ENCODE peak calls at places on chromosomes 13 and 19, in seven cellular contexts. W is neural progenitor cell, Z is IMR-90, N is endodermal cell, R is mammary epithelial cell, U is H1, O is astrocyte. T is an unnamed sample. For H3K27me3, the result is how much of the 10 kb centered on the place peaks cover.

GRCh38 chr13:64810701-64811258 is 2419.4 kb downstream of the PCDH9 start:
- DNase-seq in W (no peak), U (no peak), O (peak), Z (peak), N (no peak), R (peak), T (no peak)

GRCh38 chr19:18364826-18365528 is 21.0 kb upstream of the GDF15 start:
- DNase-seq in U (no peak), O (peak), R (peak), Z (peak), W (no peak), N (no peak), T (peak)

GRCh38 chr19:49616945-49617344 is 23.0 kb downstream of the RRAS start:
- DNase-seq in O (no peak), W (no peak), R (no peak), Z (no peak), N (no peak), U (no peak), T (no peak)

GRCh38 chr13:27101289-27101688 is 70.3 kb downstream of the USP12 start:
- DNase-seq in W (no peak), N (no peak), Z (no peak), O (no peak), U (no peak), R (no peak), T (no peak)

GRCh38 chr13:30192320-30193093 is 114.8 kb downstream of the KATNAL1 start:
- DNase-seq in Z (no peak), O (no peak), W (no peak), U (no peak), N (no peak), R (no peak), T (no peak)

GRCh38 chr19:43700368-43701015 is 15.4 kb upstream of the IRGC start:
- DNase-seq in W (peak), R (peak), U (no peak), N (no peak), O (peak), Z (peak), T (no peak)

GRCh38 chr13:42740753-42741152 is 40.6 kb upstream of the FAM216B start:
- DNase-seq in W (no peak), U (no peak), O (no peak), N (no peak), Z (no peak), R (no peak), T (no peak)

GRCh38 chr19:18440421-18440877 is 2.5 kb upstream of the ISYNA1 start:
- DNase-seq in W (no peak), N (peak), R (no peak), U (no peak), O (no peak), Z (no peak), T (no peak)

GRCh38 chr19:49492573-49493411 is 3.4 kb upstream of the RPS11 start:
- DNase-seq in W (peak), O (no peak), N (no peak), Z (peak), U (peak), R (no peak), T (no peak)

GRCh38 chr19:5850743-5851293 is 431 bp downstream of the FUT3 start:
- DNase-seq in U (no peak), R (peak), W (no peak), N (no peak), O (peak), Z (peak), T (no peak)

GRCh38 chr13:99505814-99506269 is 4.6 kb downstream of the TM9SF2 start:
- DNase-seq in N (no peak), R (no peak), O (peak), W (no peak), U (no peak), Z (peak), T (no peak)

GRCh38 chr13:91031508-91031907 is 316.0 kb upstream of the MIR17HG start:
- DNase-seq in N (peak), W (no peak), Z (no peak), U (no peak), R (no peak), O (no peak), T (no peak)

GRCh38 chr19:42516771-42517170 is 11.5 kb downstream of the CEACAM1 start:
- DNase-seq in W (no peak), U (no peak), R (no peak), O (no peak), N (no peak), Z (no peak), T (no peak)

GRCh38 chr13:80084086-80084676 is 256.7 kb downstream of the SPRY2 start:
- DNase-seq in R (peak), Z (peak), U (no peak), W (no peak), O (peak), N (no peak), T (peak)

GRCh38 chr13:65461590-65461989 is 1768.5 kb downstream of the PCDH9 start:
- DNase-seq in U (peak), W (no peak), O (peak), N (no peak), Z (peak), R (no peak), T (no peak)

GRCh38 chr13:24083141-24083540 is 77.4 kb upstream of the SPATA13 start:
- DNase-seq in O (no peak), R (no peak), Z (no peak), N (peak), U (no peak), W (no peak), T (no peak)

GRCh38 chr19:6164906-6165531 is 29.6 kb downstream of the ACSBG2 start:
- DNase-seq in Z (no peak), O (no peak), U (no peak), R (peak), N (no peak), W (no peak), T (no peak)

GRCh38 chr19:55080121-55080914 is 4.6 kb downstream of the EPS8L1 start:
- DNase-seq in O (no peak), U (peak), N (peak), R (peak), Z (peak), W (peak), T (no peak)

GRCh38 chr19:35585844-35586243 is at the start of gene PMIS2:
- DNase-seq in R (no peak), U (no peak), Z (no peak), O (no peak), N (peak), W (peak), T (no peak)

GRCh38 chr13:113929628-113930615 is 44.0 kb downstream of the C13orf46 start:
- DNase-seq in Z (no peak), R (no peak), O (no peak), W (no peak), U (no peak), N (peak), T (no peak)

GRCh38 chr13:67238277-67238859 is 8.2 kb upstream of the PCDH9 start:
- DNase-seq in R (peak), U (no peak), W (no peak), O (no peak), N (no peak), Z (peak), T (no peak)

GRCh38 chr13:20326809-20327208 is 94.7 kb upstream of the GJB6 start:
- DNase-seq in O (no peak), R (no peak), Z (no peak), U (no peak), N (no peak), W (no peak), T (no peak)

GRCh38 chr13:112603641-112604220 is 15.8 kb upstream of the TUBGCP3 start:
- DNase-seq in W (no peak), Z (peak), U (no peak), N (no peak), O (peak), R (no peak), T (no peak)

GRCh38 chr13:25752957-25753540 is 298.8 kb downstream of the SHISA2 start:
- DNase-seq in N (no peak), Z (peak), O (peak), U (no peak), R (peak), W (no peak), T (no peak)

GRCh38 chr13:57631607-57632275 is at the start of gene PCDH17:
- DNase-seq in N (no peak), O (peak), U (peak), R (no peak), W (peak), Z (no peak), T (no peak)

GRCh38 chr19:31317542-31317941 is 31.7 kb downstream of the TSHZ3 start:
- DNase-seq in R (no peak), U (no peak), Z (no peak), O (no peak), N (peak), W (no peak), T (no peak)
- H3K9ac ChIP-seq in R (no peak), U (no peak), Z (peak), O (no peak), N (no peak), W (no peak), T (no peak)

DNA sequence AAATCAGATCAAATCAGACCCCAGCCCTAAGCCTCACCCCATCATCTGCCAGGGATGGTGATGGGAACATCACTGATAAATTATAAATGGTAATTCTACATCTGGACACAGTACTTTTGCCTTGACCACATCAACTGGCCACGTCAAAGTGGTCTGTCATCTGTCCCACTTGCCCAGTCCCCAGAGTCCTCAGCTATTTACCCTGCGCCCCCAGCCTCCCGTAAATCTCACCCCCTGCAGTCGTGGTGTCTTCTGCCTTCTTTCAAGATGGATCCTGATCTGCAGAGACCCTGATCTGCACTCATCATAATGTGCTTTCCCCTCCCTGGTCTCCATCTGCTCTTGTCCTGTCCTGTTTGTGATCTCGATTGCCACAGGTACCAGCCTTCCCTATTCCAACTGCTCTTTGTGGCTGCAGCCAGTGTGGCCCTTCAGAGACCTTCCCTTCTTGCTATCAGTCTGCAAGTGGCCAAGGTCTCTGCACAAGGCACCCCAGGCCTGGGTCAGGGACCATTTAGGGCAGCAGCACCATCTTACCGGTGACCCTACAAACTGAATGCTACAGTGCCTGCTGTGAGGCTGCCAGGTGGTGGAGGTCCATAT is 26.7 kb upstream of the POP4 start:
- DNase-seq in U (peak), W (no peak), O (no peak), Z (no peak), R (no peak), N (no peak), T (no peak)
- H3K27me3 ChIP-seq in U (under half), W (under half), O (under half), Z (under half), R (under half), N (under half), T (under half)

DNA sequence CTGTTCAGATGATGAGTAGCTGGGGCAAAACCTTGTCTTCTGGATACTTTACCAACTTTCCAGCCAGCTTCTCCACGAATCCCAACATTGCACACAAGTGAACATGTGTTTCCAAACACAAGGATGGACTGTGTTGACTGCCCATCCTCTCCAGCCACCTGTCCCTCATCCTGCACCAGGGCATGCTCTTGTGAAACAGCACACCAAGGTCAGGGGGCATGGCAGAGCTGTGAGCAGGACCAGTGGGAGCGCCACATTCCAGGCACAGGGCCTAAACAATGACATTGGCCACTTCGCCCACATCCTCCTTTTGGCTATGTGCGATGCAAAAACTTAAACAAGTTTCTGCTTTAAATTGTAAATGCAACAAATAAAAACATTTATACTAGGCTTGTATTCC is 105.5 kb downstream of the IRS2 start:
- DNase-seq in N (no peak), U (no peak), O (no peak), R (no peak), W (no peak), Z (no peak), T (no peak)
- H3K9ac ChIP-seq in N (no peak), U (no peak), O (no peak), R (no peak), W (no peak), Z (no peak), T (no peak)

GRCh38 chr13:78609464-78610205 is 6.3 kb upstream of the POU4F1 start:
- DNase-seq in O (no peak), R (no peak), U (peak), W (peak), Z (no peak), N (peak), T (no peak)

GRCh38 chr13:78610381-78610883 is 7.1 kb upstream of the POU4F1 start:
- DNase-seq in Z (peak), N (no peak), R (no peak), W (no peak), O (no peak), U (no peak), T (no peak)

GRCh38 chr13:78608254-78608704 is 4.9 kb upstream of the POU4F1 start:
- DNase-seq in U (no peak), W (peak), N (peak), O (no peak), Z (no peak), R (no peak), T (no peak)

GRCh38 chr13:78607409-78608253 is 4.3 kb upstream of the POU4F1 start:
- DNase-seq in W (peak), U (peak), O (no peak), Z (no peak), N (peak), R (no peak), T (no peak)

GRCh38 chr13:78608705-78609463 is 5.5 kb upstream of the POU4F1 start:
- DNase-seq in O (no peak), Z (no peak), W (peak), U (no peak), R (no peak), N (peak), T (no peak)
- H3K27me3 ChIP-seq in O (half or more), Z (half or more), W (half or more), U (half or more), R (half or more), N (half or more), T (half or more)

DNA sequence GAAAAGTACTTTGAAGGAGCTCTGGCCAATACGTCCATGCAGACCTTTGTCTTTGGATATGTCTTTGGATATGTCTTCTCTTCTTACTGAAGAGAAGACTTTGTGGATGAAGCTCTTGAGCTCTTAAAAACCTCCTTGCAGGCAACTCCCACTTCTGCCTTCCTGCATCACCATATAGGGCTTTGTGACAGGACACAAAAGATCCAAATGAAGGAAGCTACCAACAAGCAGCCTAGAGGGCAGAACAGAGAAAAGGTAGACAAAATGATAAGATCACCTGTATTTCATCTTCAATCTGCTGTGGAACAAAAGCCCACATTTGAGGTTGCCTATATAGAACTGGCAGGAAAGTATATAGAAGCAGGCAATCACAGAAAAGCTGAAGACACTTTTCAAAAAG is 42.6 kb downstream of the N4BP2L1 start:
- DNase-seq in R (no peak), O (no peak), W (no peak), U (no peak), Z (no peak), N (no peak), T (no peak)
- H3K9ac ChIP-seq in R (no peak), O (no peak), W (no peak), U (no peak), Z (no peak), N (no peak), T (no peak)

GRCh38 chr19:40162104-40162503 is 29.1 kb upstream of the MAP3K10 start:
- DNase-seq in N (no peak), U (no peak), Z (no peak), W (no peak), O (no peak), R (no peak), T (no peak)

GRCh38 chr19:40159744-40160143 is 31.5 kb upstream of the MAP3K10 start:
- DNase-seq in R (no peak), O (no peak), U (no peak), W (no peak), N (no peak), Z (no peak), T (no peak)

GRCh38 chr19:40165362-40165937 is 25.8 kb upstream of the MAP3K10 start:
- DNase-seq in O (no peak), W (peak), Z (no peak), R (no peak), N (peak), U (peak), T (peak)

GRCh38 chr19:40163541-40164129 is 27.6 kb upstream of the MAP3K10 start:
- DNase-seq in Z (no peak), N (no peak), O (no peak), R (no peak), U (no peak), W (no peak), T (no peak)
- H3K27me3 ChIP-seq in Z (under half), N (under half), O (under half), R (under half), U (under half), W (under half), T (under half)

GRCh38 chr19:33473644-33474305 is 47.8 kb downstream of the PEPD start:
- DNase-seq in U (no peak), N (peak), R (no peak), W (no peak), Z (peak), O (peak), T (no peak)
- H3K9ac ChIP-seq in U (no peak), N (no peak), R (no peak), W (no peak), Z (no peak), O (peak), T (no peak)

T was measured in NT2/D1.